ENCODE peak calls at places on chromosomes 13 and 19, in four cellular contexts. S is H9, B is cardiac fibroblast, L is AG04450. C is an unnamed sample.

GRCh38 chr19:30518965-30519606 is 146.9 kb downstream of the ZNF536 start:
- DNase-seq in S (no peak), B (no peak), L (no peak), C (no peak)

GRCh38 chr13:66977156-66977555 is 253.0 kb downstream of the PCDH9 start:
- DNase-seq in S (no peak), B (peak), L (no peak), C (no peak)

GRCh38 chr19:41708481-41708880 is at the start of gene CEACAM5:
- DNase-seq in S (no peak), B (no peak), L (no peak), C (no peak)

GRCh38 chr13:59914556-59914955 is 249.2 kb downstream of the DIAPH3 start:
- DNase-seq in S (no peak), B (peak), L (peak), C (no peak)

GRCh38 chr13:100611678-100612492 is 23.3 kb upstream of the GGACT start:
- DNase-seq in S (no peak), B (no peak), L (no peak), C (no peak)

GRCh38 chr19:28170066-28170465 is 1042.9 kb downstream of the UQCRFS1 start:
- DNase-seq in S (no peak), B (no peak), L (no peak), C (no peak)

GRCh38 chr13:63291701-63292100 is 1876.1 kb upstream of the PCDH20 start:
- DNase-seq in S (no peak), B (no peak), L (no peak), C (no peak)

GRCh38 chr13:53160211-53160610 is 131.6 kb downstream of the OLFM4 start:
- DNase-seq in S (no peak), B (no peak), L (no peak), C (no peak)

GRCh38 chr19:34459614-34460013 is 21.9 kb upstream of the WTIP start:
- DNase-seq in S (no peak), B (no peak), L (no peak), C (no peak)

GRCh38 chr13:80436571-80437169 is 95.7 kb upstream of the SPRY2 start:
- DNase-seq in S (no peak), B (peak), L (no peak), C (no peak)

GRCh38 chr19:55640577-55641375 is at the start of gene ZNF580:
- DNase-seq in S (peak), B (peak), L (no peak), C (peak)

GRCh38 chr13:45548281-45548680 is 67.3 kb downstream of the ERICH6B start:
- DNase-seq in S (no peak), B (no peak), L (no peak), C (no peak)

GRCh38 chr13:42707003-42707402 is 74.4 kb upstream of the FAM216B start:
- DNase-seq in S (no peak), B (no peak), L (no peak), C (no peak)

GRCh38 chr19:34306213-34306661 is 51.9 kb downstream of the GARRE1 start:
- DNase-seq in S (no peak), B (no peak), L (no peak), C (no peak)

GRCh38 chr13:44471686-44472085 is 98.1 kb downstream of the SERP2 start:
- DNase-seq in S (no peak), B (peak), L (no peak), C (no peak)

GRCh38 chr19:58557253-58558065 is 952 bp downstream of the UBE2M start:
- DNase-seq in S (no peak), B (no peak), L (no peak), C (no peak)

GRCh38 chr13:48161530-48162179 is 66.8 kb upstream of the MED4 start:
- DNase-seq in S (no peak), B (no peak), L (no peak), C (no peak)

C was measured in GDM1.